ENCODE peak calls at places on chromosomes 6 and 20, in eight cellular contexts. One of them, this sample, is unnamed. For H3K4me1, the result is how much of the 10 kb centered on the place peaks cover.

GRCh38 chr6:51137777-51138176 is 319.1 kb downstream of the TFAP2B start:
- DNase-seq in OCI-LY7: no peak
- DNase-seq in CD8-positive, alpha-beta T cell: no peak
- DNase-seq in adrenal gland: no peak
- DNase-seq in K562: no peak
- DNase-seq in PC-9: no peak
- DNase-seq in breast epithelium: no peak
- DNase-seq in psoas muscle: no peak
- DNase-seq in this sample: no peak

GRCh38 chr20:19758888-19759331 is 852 bp downstream of the RIN2 start:
- DNase-seq in PC-9: peak
- DNase-seq in adrenal gland: peak
- DNase-seq in psoas muscle: peak
- DNase-seq in OCI-LY7: no peak
- DNase-seq in CD8-positive, alpha-beta T cell: no peak
- DNase-seq in breast epithelium: peak
- DNase-seq in K562: no peak
- DNase-seq in this sample: peak

GRCh38 chr20:3783068-3783489 is 1.8 kb upstream of the SPEF1 start:
- DNase-seq in psoas muscle: no peak
- DNase-seq in CD8-positive, alpha-beta T cell: no peak
- DNase-seq in K562: no peak
- DNase-seq in OCI-LY7: no peak
- DNase-seq in breast epithelium: peak
- DNase-seq in adrenal gland: no peak
- DNase-seq in PC-9: no peak
- DNase-seq in this sample: no peak

GRCh38 chr6:7262037-7262461 is 51.0 kb downstream of the SSR1 start:
- DNase-seq in PC-9: no peak
- DNase-seq in psoas muscle: no peak
- DNase-seq in OCI-LY7: no peak
- DNase-seq in breast epithelium: peak
- DNase-seq in CD8-positive, alpha-beta T cell: no peak
- DNase-seq in K562: peak
- DNase-seq in adrenal gland: peak
- DNase-seq in this sample: no peak

GRCh38 chr20:37640600-37641561 is 52.9 kb upstream of the CTNNBL1 start:
- DNase-seq in breast epithelium: no peak
- DNase-seq in PC-9: no peak
- DNase-seq in OCI-LY7: no peak
- DNase-seq in psoas muscle: no peak
- DNase-seq in CD8-positive, alpha-beta T cell: no peak
- DNase-seq in K562: no peak
- DNase-seq in adrenal gland: peak
- DNase-seq in this sample: no peak

GRCh38 chr20:19851863-19852262 is 93.8 kb downstream of the RIN2 start:
- DNase-seq in adrenal gland: no peak
- DNase-seq in CD8-positive, alpha-beta T cell: no peak
- DNase-seq in OCI-LY7: no peak
- DNase-seq in psoas muscle: no peak
- DNase-seq in breast epithelium: no peak
- DNase-seq in K562: no peak
- DNase-seq in PC-9: no peak
- DNase-seq in this sample: no peak

GRCh38 chr6:145735356-145736165 is at the start of gene EPM2A:
- DNase-seq in breast epithelium: peak
- DNase-seq in adrenal gland: peak
- DNase-seq in CD8-positive, alpha-beta T cell: peak
- DNase-seq in OCI-LY7: peak
- DNase-seq in psoas muscle: peak
- DNase-seq in K562: peak
- DNase-seq in PC-9: peak
- DNase-seq in this sample: peak

GRCh38 chr20:56422131-56422823 is 10.2 kb downstream of the CASS4 start:
- DNase-seq in adrenal gland: peak
- DNase-seq in PC-9: peak
- DNase-seq in psoas muscle: no peak
- DNase-seq in OCI-LY7: no peak
- DNase-seq in CD8-positive, alpha-beta T cell: no peak
- DNase-seq in breast epithelium: no peak
- DNase-seq in K562: no peak
- DNase-seq in this sample: no peak

GRCh38 chr6:39137235-39137634 is 22.2 kb upstream of the SAYSD1 start:
- DNase-seq in adrenal gland: peak
- DNase-seq in PC-9: peak
- DNase-seq in K562: peak
- DNase-seq in CD8-positive, alpha-beta T cell: no peak
- DNase-seq in psoas muscle: no peak
- DNase-seq in breast epithelium: no peak
- DNase-seq in OCI-LY7: peak
- DNase-seq in this sample: peak

GRCh38 chr6:80962382-80962781 is 790.1 kb downstream of the TENT5A start:
- DNase-seq in K562: no peak
- DNase-seq in breast epithelium: no peak
- DNase-seq in OCI-LY7: no peak
- DNase-seq in PC-9: no peak
- DNase-seq in CD8-positive, alpha-beta T cell: no peak
- DNase-seq in psoas muscle: no peak
- DNase-seq in adrenal gland: no peak
- DNase-seq in this sample: no peak

GRCh38 chr6:151716446-151717047 is 90.9 kb upstream of the ESR1 start:
- DNase-seq in K562: no peak
- DNase-seq in breast epithelium: no peak
- DNase-seq in CD8-positive, alpha-beta T cell: no peak
- DNase-seq in PC-9: peak
- DNase-seq in adrenal gland: peak
- DNase-seq in OCI-LY7: peak
- DNase-seq in psoas muscle: no peak
- DNase-seq in this sample: no peak

GRCh38 chr20:21251278-21251677 is 51.9 kb upstream of the XRN2 start:
- DNase-seq in OCI-LY7: no peak
- DNase-seq in adrenal gland: no peak
- DNase-seq in breast epithelium: no peak
- DNase-seq in K562: no peak
- DNase-seq in PC-9: no peak
- DNase-seq in CD8-positive, alpha-beta T cell: no peak
- DNase-seq in psoas muscle: no peak
- DNase-seq in this sample: no peak

GRCh38 chr20:49245921-49246740 is 26.9 kb downstream of the DDX27 start:
- DNase-seq in K562: peak
- DNase-seq in OCI-LY7: peak
- DNase-seq in breast epithelium: no peak
- DNase-seq in CD8-positive, alpha-beta T cell: no peak
- DNase-seq in psoas muscle: no peak
- DNase-seq in PC-9: peak
- DNase-seq in adrenal gland: no peak
- DNase-seq in this sample: no peak

GRCh38 chr6:27672113-27672799 is 199.4 kb upstream of the ZNF184 start:
- DNase-seq in breast epithelium: no peak
- DNase-seq in CD8-positive, alpha-beta T cell: no peak
- DNase-seq in psoas muscle: no peak
- DNase-seq in PC-9: peak
- DNase-seq in adrenal gland: no peak
- DNase-seq in K562: peak
- DNase-seq in OCI-LY7: no peak
- DNase-seq in this sample: no peak

GRCh38 chr6:84773431-84774173 is 9.2 kb upstream of the TBX18 start:
- DNase-seq in breast epithelium: no peak
- DNase-seq in K562: no peak
- DNase-seq in OCI-LY7: no peak
- DNase-seq in PC-9: no peak
- DNase-seq in CD8-positive, alpha-beta T cell: no peak
- DNase-seq in adrenal gland: no peak
- DNase-seq in psoas muscle: peak
- DNase-seq in this sample: peak

GRCh38 chr20:45342863-45343444 is 5.3 kb downstream of the SDC4 start:
- DNase-seq in PC-9: no peak
- DNase-seq in psoas muscle: no peak
- DNase-seq in CD8-positive, alpha-beta T cell: no peak
- DNase-seq in OCI-LY7: no peak
- DNase-seq in breast epithelium: no peak
- DNase-seq in adrenal gland: no peak
- DNase-seq in K562: no peak
- DNase-seq in this sample: no peak

GRCh38 chr20:45340951-45341350 is 7.3 kb downstream of the SDC4 start:
- DNase-seq in PC-9: peak
- DNase-seq in OCI-LY7: no peak
- DNase-seq in K562: no peak
- DNase-seq in CD8-positive, alpha-beta T cell: no peak
- DNase-seq in adrenal gland: no peak
- DNase-seq in breast epithelium: no peak
- DNase-seq in psoas muscle: no peak
- DNase-seq in this sample: no peak

GRCh38 chr20:45343445-45343866 is 4.8 kb downstream of the SDC4 start:
- DNase-seq in psoas muscle: no peak
- DNase-seq in adrenal gland: no peak
- DNase-seq in K562: peak
- DNase-seq in OCI-LY7: no peak
- DNase-seq in CD8-positive, alpha-beta T cell: no peak
- DNase-seq in breast epithelium: no peak
- DNase-seq in PC-9: peak
- DNase-seq in this sample: no peak

GRCh38 chr20:45341579-45341938 is 6.7 kb downstream of the SDC4 start:
- DNase-seq in breast epithelium: no peak
- DNase-seq in adrenal gland: no peak
- DNase-seq in PC-9: no peak
- DNase-seq in K562: no peak
- DNase-seq in CD8-positive, alpha-beta T cell: no peak
- DNase-seq in psoas muscle: no peak
- DNase-seq in OCI-LY7: no peak
- DNase-seq in this sample: no peak

GRCh38 chr20:45341939-45342862 is 6.0 kb downstream of the SDC4 start:
- DNase-seq in K562: peak
- DNase-seq in breast epithelium: peak
- DNase-seq in adrenal gland: peak
- DNase-seq in psoas muscle: peak
- DNase-seq in OCI-LY7: no peak
- DNase-seq in CD8-positive, alpha-beta T cell: no peak
- DNase-seq in PC-9: peak
- DNase-seq in this sample: peak
- H3K4me3 ChIP-seq in K562: no peak
- H3K4me3 ChIP-seq in breast epithelium: peak
- H3K4me3 ChIP-seq in adrenal gland: no peak
- H3K4me3 ChIP-seq in psoas muscle: peak
- H3K4me3 ChIP-seq in OCI-LY7: no peak
- H3K4me3 ChIP-seq in CD8-positive, alpha-beta T cell: no peak
- H3K4me3 ChIP-seq in PC-9: peak
- H3K4me3 ChIP-seq in this sample: peak

GRCh38 chr6:3835055-3835731 is 14.0 kb upstream of the FAM50B start:
- DNase-seq in adrenal gland: peak
- DNase-seq in breast epithelium: no peak
- DNase-seq in psoas muscle: peak
- DNase-seq in PC-9: no peak
- DNase-seq in K562: no peak
- DNase-seq in OCI-LY7: no peak
- DNase-seq in CD8-positive, alpha-beta T cell: peak
- DNase-seq in this sample: no peak
- TF ChIP-seq CTCF in adrenal gland: no peak
- TF ChIP-seq CTCF in breast epithelium: no peak
- TF ChIP-seq CTCF in psoas muscle: peak
- TF ChIP-seq CTCF in PC-9: no peak
- TF ChIP-seq CTCF in K562: peak
- TF ChIP-seq CTCF in OCI-LY7: no peak
- TF ChIP-seq CTCF in CD8-positive, alpha-beta T cell: no peak
- TF ChIP-seq CTCF in this sample: no peak

DNA sequence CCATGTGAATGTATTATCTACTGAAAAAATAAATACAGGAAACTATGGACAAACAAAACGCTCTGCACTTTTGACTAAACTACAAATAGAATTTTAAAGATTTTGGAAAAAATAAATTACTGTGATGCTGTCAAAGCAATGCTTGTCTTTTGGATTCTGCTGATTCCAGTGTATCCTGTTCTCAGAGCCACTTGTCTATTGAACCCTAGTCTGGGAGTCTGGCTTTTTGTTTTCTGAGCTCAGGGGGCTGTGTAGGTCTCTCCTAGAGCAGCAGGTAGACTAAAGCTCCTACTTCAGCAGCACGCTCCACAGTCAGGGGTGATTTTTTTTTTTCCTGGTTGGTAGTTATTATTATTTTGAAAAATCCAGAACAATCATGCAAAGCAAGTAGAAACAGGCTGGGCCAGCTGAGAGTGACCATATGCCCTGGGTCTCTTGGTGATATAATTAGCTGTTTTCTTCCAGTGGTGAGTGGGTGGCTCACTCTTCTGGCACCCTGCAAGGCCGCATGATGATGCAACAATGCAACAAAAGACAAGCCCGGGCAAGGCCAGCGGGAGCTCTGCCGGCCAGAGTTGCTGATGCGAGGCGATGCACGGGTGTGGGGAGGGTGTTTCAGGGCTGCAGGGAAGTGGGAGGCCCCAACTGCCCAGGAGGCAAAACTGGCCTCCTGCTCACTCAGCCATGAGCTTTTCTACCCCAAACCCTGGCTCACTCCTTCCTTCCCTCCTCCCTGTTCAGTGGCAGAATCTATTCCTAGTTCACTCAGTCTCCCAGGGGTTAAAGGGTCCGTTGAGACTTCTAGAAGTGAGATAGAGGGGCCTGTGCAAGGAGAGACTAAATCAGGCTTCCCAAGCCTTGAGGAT is 11.6 kb upstream of the CDKN1A start:
- DNase-seq in psoas muscle: peak
- DNase-seq in CD8-positive, alpha-beta T cell: no peak
- DNase-seq in breast epithelium: no peak
- DNase-seq in K562: peak
- DNase-seq in adrenal gland: peak
- DNase-seq in OCI-LY7: peak
- DNase-seq in PC-9: peak
- DNase-seq in this sample: peak
- H3K4me1 ChIP-seq in psoas muscle: under half
- H3K4me1 ChIP-seq in CD8-positive, alpha-beta T cell: under half
- H3K4me1 ChIP-seq in breast epithelium: under half
- H3K4me1 ChIP-seq in K562: under half
- H3K4me1 ChIP-seq in adrenal gland: under half
- H3K4me1 ChIP-seq in OCI-LY7: half or more
- H3K4me1 ChIP-seq in PC-9: under half
- H3K4me1 ChIP-seq in this sample: under half

GRCh38 chr6:35492664-35493284 is 4.1 kb downstream of the TEAD3 start:
- DNase-seq in OCI-LY7: no peak
- DNase-seq in PC-9: no peak
- DNase-seq in CD8-positive, alpha-beta T cell: no peak
- DNase-seq in adrenal gland: no peak
- DNase-seq in K562: no peak
- DNase-seq in breast epithelium: no peak
- DNase-seq in psoas muscle: no peak
- DNase-seq in this sample: no peak

GRCh38 chr6:35491558-35492541 is 5.0 kb downstream of the TEAD3 start:
- DNase-seq in OCI-LY7: no peak
- DNase-seq in breast epithelium: no peak
- DNase-seq in PC-9: no peak
- DNase-seq in adrenal gland: no peak
- DNase-seq in psoas muscle: no peak
- DNase-seq in K562: no peak
- DNase-seq in CD8-positive, alpha-beta T cell: no peak
- DNase-seq in this sample: no peak

GRCh38 chr6:35489066-35489465 is 7.8 kb downstream of the TEAD3 start:
- DNase-seq in CD8-positive, alpha-beta T cell: no peak
- DNase-seq in psoas muscle: no peak
- DNase-seq in PC-9: no peak
- DNase-seq in OCI-LY7: no peak
- DNase-seq in adrenal gland: no peak
- DNase-seq in K562: no peak
- DNase-seq in breast epithelium: no peak
- DNase-seq in this sample: no peak

GRCh38 chr6:35489995-35490791 is 6.7 kb downstream of the TEAD3 start:
- DNase-seq in PC-9: no peak
- DNase-seq in psoas muscle: peak
- DNase-seq in K562: peak
- DNase-seq in adrenal gland: no peak
- DNase-seq in breast epithelium: peak
- DNase-seq in CD8-positive, alpha-beta T cell: no peak
- DNase-seq in OCI-LY7: no peak
- DNase-seq in this sample: peak

GRCh38 chr6:35490821-35491557 is 5.9 kb downstream of the TEAD3 start:
- DNase-seq in PC-9: no peak
- DNase-seq in CD8-positive, alpha-beta T cell: no peak
- DNase-seq in OCI-LY7: no peak
- DNase-seq in adrenal gland: no peak
- DNase-seq in psoas muscle: no peak
- DNase-seq in K562: no peak
- DNase-seq in breast epithelium: no peak
- DNase-seq in this sample: no peak
- H3K4me3 ChIP-seq in PC-9: no peak
- H3K4me3 ChIP-seq in CD8-positive, alpha-beta T cell: no peak
- H3K4me3 ChIP-seq in OCI-LY7: no peak
- H3K4me3 ChIP-seq in adrenal gland: no peak
- H3K4me3 ChIP-seq in psoas muscle: peak
- H3K4me3 ChIP-seq in K562: no peak
- H3K4me3 ChIP-seq in breast epithelium: peak
- H3K4me3 ChIP-seq in this sample: peak